ENCODE peak calls at places on chromosomes 3 and 15, in five cellular contexts. P is HepG2, N is SK-N-SH, S is K562, Z is HEK293T. U is an unnamed sample.

GRCh38 chr15:70466895-70467529 is 296.3 kb downstream of the UACA start:
- DNase-seq in P (peak; percentile 29), N (peak; percentile 75), S (peak; percentile 33), Z (peak; percentile 73), U (no peak)

GRCh38 chr3:189272500-189273119 is 100.8 kb downstream of the TPRG1 start:
- DNase-seq in P (no peak), N (no peak), S (no peak), Z (no peak), U (no peak)

GRCh38 chr3:154243353-154243752 is 80.9 kb downstream of the DHX36 start:
- DNase-seq in P (no peak), N (no peak), S (no peak), Z (no peak), U (no peak)

GRCh38 chr15:38688761-38689160 is 124.1 kb upstream of the RASGRP1 start:
- DNase-seq in P (no peak), N (no peak), S (no peak), Z (no peak), U (no peak)

GRCh38 chr15:30991301-30992072 is at the start of gene MTMR10:
- DNase-seq in P (peak; percentile 48), N (peak; percentile 96), S (peak; percentile 94), Z (peak; percentile 74), U (no peak)

GRCh38 chr15:44308415-44308814 is 19.9 kb downstream of the GOLM2 start:
- DNase-seq in P (no peak), N (no peak), S (no peak), Z (no peak), U (peak; percentile 73)

GRCh38 chr15:66787472-66787871 is 85.4 kb downstream of the SMAD6 start:
- DNase-seq in P (no peak), N (no peak), S (no peak), Z (no peak), U (no peak)

GRCh38 chr3:66444146-66444644 is 56.6 kb downstream of the LRIG1 start:
- DNase-seq in P (no peak), N (no peak), S (no peak), Z (no peak), U (no peak)

DNA sequence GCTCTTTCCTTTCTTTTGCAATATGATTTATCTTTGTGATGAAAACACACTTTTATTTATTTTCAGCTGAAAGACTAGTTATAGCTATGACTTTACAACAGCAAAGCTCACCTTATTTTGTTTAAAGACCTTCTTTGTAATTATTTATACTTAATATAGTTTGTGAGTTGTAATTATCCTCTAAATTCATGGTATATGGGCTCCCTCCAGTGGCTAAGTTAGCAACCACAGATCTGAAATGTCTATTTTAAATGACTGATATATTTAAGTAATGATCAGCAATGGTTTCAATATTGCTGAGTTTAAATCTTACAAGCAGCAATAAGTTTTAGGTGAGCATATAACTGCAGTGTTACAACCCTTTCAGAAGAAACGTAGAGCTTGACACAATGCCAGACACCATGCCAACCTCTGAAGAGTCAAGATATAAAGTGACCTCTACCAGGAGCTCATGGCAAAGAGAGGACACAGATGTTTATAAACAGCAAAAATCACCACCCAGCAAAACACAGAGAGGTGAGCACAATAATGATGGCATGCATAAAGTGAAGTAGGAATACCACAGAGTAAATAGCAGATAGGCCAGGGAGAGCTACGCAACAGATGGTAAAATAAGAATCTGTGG is 143.6 kb upstream of the ZNF385D start:
- DNase-seq in P (no peak), N (peak; percentile 6), S (no peak), Z (no peak), U (no peak)
- TF ChIP-seq FOXM1 in P (no peak), N (no peak), S (no peak), Z (no peak), U (no peak)

DNA sequence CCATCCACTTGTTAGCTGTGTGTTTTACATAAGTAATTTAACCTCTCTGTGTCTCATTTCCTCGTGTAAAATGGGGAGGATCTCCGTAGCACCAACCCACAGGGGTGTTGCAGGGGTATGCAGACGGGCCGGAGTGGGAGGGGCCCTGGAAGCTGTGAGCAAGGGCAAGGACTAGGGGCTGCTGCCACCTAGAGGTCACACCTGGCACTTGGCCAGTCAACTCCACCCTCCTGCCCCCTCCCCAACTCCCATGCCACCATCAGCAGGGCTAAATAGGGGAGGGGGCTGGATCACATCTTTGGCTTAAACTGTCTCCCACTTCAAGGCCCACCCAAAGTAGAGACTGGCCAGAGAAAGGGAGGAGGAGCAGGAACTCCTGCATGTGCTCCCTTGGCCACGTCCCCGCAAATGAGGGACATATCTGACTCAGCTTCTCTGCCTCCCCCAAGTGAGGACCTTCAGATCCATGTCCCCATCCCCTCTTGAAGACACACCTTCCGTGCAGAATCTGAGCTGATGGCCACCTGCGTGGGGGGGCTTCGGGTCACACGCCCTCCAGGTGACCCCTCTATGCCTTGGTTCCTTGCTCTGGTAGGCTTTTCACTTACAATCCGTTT is 2.6 kb downstream of the CCDC9B start:
- DNase-seq in P (peak; percentile 58), N (peak; percentile 95), S (peak; percentile 91), Z (peak; percentile 80), U (no peak)
- TF ChIP-seq FOXM1 in P (no peak), N (no peak), S (no peak), Z (no peak), U (no peak)

GRCh38 chr3:71050521-71051258 is 532.8 kb downstream of the FOXP1 start:
- DNase-seq in P (peak; percentile 61), N (no peak), S (no peak), Z (no peak), U (no peak)
- TF ChIP-seq FOXM1 in P (no peak), N (no peak), S (no peak), Z (no peak), U (no peak)

GRCh38 chr15:83843511-83843910 is 189.6 kb downstream of the ADAMTSL3 start:
- DNase-seq in P (no peak), N (no peak), S (no peak), Z (no peak), U (no peak)
- TF ChIP-seq FOXM1 in P (no peak), N (no peak), S (no peak), Z (no peak), U (no peak)

DNA sequence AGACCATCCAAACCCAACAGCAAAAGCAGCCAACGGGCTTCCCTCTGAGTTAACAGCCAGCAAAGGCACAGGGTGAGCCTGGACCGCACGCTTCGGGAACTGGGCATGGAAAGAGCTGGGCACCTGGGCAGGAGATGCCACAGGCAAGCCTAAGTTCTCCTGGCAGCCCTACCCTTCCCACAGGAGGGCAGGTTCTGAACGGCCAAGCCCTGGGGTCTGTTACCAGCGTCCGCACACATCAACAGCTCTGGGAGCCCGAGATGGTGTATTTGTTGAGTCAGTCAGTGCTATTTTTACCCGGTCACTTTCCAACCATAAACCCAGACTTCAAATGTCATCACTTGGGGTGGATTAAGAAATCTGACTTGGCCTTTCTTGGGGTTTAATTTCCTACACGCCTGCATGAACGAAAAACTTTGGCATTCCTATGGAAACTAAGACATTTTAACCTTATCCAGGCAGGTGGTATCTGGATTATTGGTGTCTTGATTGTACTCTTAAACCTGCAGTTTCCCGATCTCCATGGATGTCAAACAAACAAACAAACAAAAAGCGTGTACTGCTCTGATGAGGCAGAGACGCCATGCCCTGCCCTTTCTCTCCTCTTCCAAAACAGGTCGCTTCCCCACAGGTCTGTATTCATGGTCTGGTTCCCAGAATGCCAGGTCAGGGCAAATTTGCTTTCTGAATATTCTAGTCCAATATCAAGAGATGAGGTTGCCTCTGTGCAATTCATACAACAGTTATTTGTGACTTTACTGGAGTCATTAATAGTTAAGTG is 99.7 kb downstream of the XXYLT1 start:
- DNase-seq in P (no peak), N (no peak), S (no peak), Z (no peak), U (no peak)
- TF ChIP-seq FOXM1 in P (no peak), N (no peak), S (no peak), Z (no peak), U (no peak)

U was measured in GM12878.